ENCODE peak calls at places on chromosomes 5 and 9, in five cellular contexts. V, H, T, B and S are unnamed samples. For H3K36me3, the result is how much of the 10 kb centered on the place peaks cover.

GRCh38 chr5:39376293-39376714 is 12.0 kb upstream of the C9 start:
- DNase-seq in V (peak), H (no peak), T (no peak), B (no peak), S (peak)

GRCh38 chr9:91698266-91698665 is 251.8 kb downstream of the ROR2 start:
- DNase-seq in V (no peak), H (no peak), T (no peak), B (no peak), S (no peak)

GRCh38 chr9:17614929-17615328 is 36.1 kb downstream of the SH3GL2 start:
- DNase-seq in V (no peak), H (no peak), T (no peak), B (no peak), S (no peak)

GRCh38 chr5:122101636-122102285 is 23.7 kb upstream of the LOX start:
- DNase-seq in V (peak), H (no peak), T (no peak), B (no peak), S (peak)

GRCh38 chr9:31715250-31715649 is 669.2 kb upstream of the ACO1 start:
- DNase-seq in V (no peak), H (no peak), T (no peak), B (no peak), S (no peak)

GRCh38 chr9:113566712-113567071 is 103.2 kb downstream of the RGS3 start:
- DNase-seq in V (no peak), H (no peak), T (no peak), B (no peak), S (no peak)

GRCh38 chr9:94681508-94681907 is 42.2 kb upstream of the FBP1 start:
- DNase-seq in V (peak), H (peak), T (peak), B (peak), S (peak)

GRCh38 chr5:95938355-95938754 is 23.3 kb downstream of the ELL2 start:
- DNase-seq in V (no peak), H (no peak), T (no peak), B (no peak), S (no peak)

GRCh38 chr5:157918811-157919742 is 60.1 kb upstream of the CLINT1 start:
- DNase-seq in V (peak), H (no peak), T (no peak), B (peak), S (peak)

GRCh38 chr9:80074439-80074838 is 502.7 kb downstream of the TLE4 start:
- DNase-seq in V (no peak), H (no peak), T (no peak), B (no peak), S (no peak)

GRCh38 chr9:119252671-119253299 is 116.5 kb downstream of the BRINP1 start:
- DNase-seq in V (no peak), H (no peak), T (no peak), B (no peak), S (no peak)

GRCh38 chr5:2399804-2400203 is 351.7 kb downstream of the IRX2 start:
- DNase-seq in V (no peak), H (no peak), T (no peak), B (no peak), S (no peak)

GRCh38 chr5:34487202-34487879 is 168.8 kb upstream of the RAI14 start:
- DNase-seq in V (no peak), H (no peak), T (no peak), B (no peak), S (no peak)

GRCh38 chr5:138989720-138990119 is 114.6 kb upstream of the LRRTM2 start:
- DNase-seq in V (no peak), H (no peak), T (no peak), B (no peak), S (no peak)

GRCh38 chr5:80216753-80217596 is 38.9 kb downstream of the SERINC5 start:
- DNase-seq in V (no peak), H (no peak), T (no peak), B (no peak), S (no peak)

DNA sequence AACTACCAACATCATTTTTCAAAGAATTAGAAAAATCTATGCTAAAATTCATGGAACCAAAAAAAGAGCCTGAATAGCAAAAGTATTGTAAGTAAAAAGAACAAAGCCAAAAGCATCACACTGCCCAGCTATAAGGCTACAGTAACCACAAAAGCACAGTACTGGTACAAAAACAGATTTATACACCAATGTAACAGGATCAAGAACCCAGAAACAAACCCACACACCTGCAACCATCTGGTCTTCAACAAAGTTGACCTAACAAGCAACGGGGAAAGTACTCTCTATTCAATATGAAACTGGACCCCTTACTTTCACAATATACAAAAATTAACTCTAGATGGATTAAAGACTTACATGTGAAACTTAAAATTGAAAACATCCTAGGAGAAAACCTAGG is 94.2 kb upstream of the TARS1 start:
- DNase-seq in V (peak), H (no peak), T (no peak), B (no peak), S (no peak)
- H3K27ac ChIP-seq in V (peak), H (no peak), T (no peak), B (no peak), S (no peak)

GRCh38 chr5:168226012-168226411 is 65.4 kb upstream of the WWC1 start:
- DNase-seq in V (no peak), H (no peak), T (no peak), B (no peak), S (no peak)

GRCh38 chr5:168219515-168220410 is 71.7 kb upstream of the WWC1 start:
- DNase-seq in V (peak), H (no peak), T (no peak), B (no peak), S (peak)

GRCh38 chr5:168227001-168227400 is 64.4 kb upstream of the WWC1 start:
- DNase-seq in V (no peak), H (no peak), T (no peak), B (no peak), S (no peak)

GRCh38 chr5:168227973-168228615 is 63.4 kb upstream of the WWC1 start:
- DNase-seq in V (no peak), H (no peak), T (no peak), B (peak), S (no peak)

GRCh38 chr5:168224110-168224509 is 67.3 kb upstream of the WWC1 start:
- DNase-seq in V (no peak), H (no peak), T (no peak), B (no peak), S (no peak)
- H3K4me3 ChIP-seq in V (no peak), H (no peak), T (no peak), B (no peak), S (no peak)

GRCh38 chr5:159273923-159274322 is 10.8 kb downstream of the UBLCP1 start:
- DNase-seq in V (no peak), H (no peak), T (no peak), B (no peak), S (no peak)
- H3K36me3 ChIP-seq in V (half or more), H (under half), T (under half), B (under half), S (under half)

GRCh38 chr5:33118761-33119415 is 321.9 kb upstream of the TARS1 start:
- DNase-seq in V (no peak), H (no peak), T (no peak), B (no peak), S (no peak)
- H3K27ac ChIP-seq in V (no peak), H (no peak), T (no peak), B (no peak), S (no peak)

DNA sequence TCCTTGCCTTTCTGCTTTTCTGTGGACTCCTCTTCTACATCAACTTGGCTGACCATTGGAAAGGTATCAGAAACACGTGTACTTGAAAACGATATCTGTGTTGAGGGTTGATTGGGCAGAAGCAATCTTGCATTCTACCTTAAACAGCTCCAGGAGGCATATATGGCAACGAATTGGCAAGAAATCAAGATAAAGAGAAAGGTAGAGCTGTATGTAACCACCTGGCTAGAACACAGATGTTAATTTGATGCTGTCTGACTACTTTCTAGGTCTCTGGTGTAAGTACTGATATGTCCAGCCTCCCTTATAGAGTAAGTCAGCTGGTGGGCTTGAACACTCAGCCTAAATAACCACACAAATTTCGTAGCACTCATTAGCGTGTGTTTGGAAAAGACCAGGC is 1.3 kb downstream of the MAN1B1 start:
- DNase-seq in V (no peak), H (no peak), T (no peak), B (no peak), S (no peak)
- H3K4me3 ChIP-seq in V (peak), H (no peak), T (no peak), B (no peak), S (no peak)

GRCh38 chr9:115069302-115069701 is 48.7 kb downstream of the TNC start:
- DNase-seq in V (no peak), H (no peak), T (no peak), B (no peak), S (no peak)

GRCh38 chr9:115073456-115073855 is 44.5 kb downstream of the TNC start:
- DNase-seq in V (no peak), H (no peak), T (no peak), B (no peak), S (no peak)

GRCh38 chr9:115071176-115071575 is 46.8 kb downstream of the TNC start:
- DNase-seq in V (no peak), H (no peak), T (no peak), B (no peak), S (no peak)

DNA sequence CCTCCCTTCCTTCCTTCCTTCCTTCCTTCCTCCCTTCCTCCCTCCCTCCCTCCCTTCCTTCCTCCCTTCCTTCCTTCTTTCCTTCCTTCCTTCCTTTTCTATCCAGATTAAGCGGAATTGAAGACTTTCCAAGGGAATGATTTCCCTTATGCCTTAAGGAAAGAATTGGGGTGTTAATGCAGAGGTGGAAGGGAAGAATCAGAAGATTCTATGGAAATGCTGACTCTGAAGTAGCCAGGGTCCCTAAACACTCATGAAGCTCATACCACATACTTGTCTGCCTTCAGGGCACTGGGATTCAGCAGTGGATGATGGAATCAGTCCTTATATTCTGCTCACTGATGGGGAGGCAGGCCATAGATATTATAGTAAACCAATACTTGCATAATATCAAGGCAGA is 48.2 kb downstream of the TNC start:
- DNase-seq in V (no peak), H (no peak), T (no peak), B (no peak), S (no peak)
- H3K36me3 ChIP-seq in V (under half), H (under half), T (under half), B (under half), S (under half)

DNA sequence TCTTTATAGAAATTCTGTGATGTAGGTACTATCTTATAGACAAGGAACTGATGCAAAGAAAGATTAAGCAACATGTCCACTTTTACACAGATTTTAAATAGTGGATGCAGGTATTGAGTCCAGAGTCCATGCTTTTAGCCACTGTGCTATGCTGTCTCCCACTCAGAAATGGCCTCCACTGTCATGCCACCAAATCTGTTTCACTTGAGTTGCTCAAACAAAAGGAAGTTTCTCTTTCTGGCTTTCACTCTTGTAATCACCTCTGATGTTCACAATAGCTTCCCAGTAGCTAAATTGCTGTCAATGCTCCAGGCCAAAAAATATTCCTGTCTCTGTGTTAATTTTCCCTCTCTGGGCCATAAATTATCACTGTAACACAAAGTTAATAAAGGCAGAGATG is 77.0 kb upstream of the RASA1 start:
- DNase-seq in V (no peak), H (no peak), T (no peak), B (no peak), S (no peak)
- H3K27ac ChIP-seq in V (no peak), H (no peak), T (no peak), B (no peak), S (no peak)